ENCODE peak calls at places on chromosomes 7 and 10, in six cellular contexts. P, V, S, G, D and Q are unnamed samples.

GRCh38 chr7:90469554-90469953 is at the start of gene PTTG1IP2:
- DNase-seq in P (no peak), V (no peak), S (no peak), G (no peak), D (no peak), Q (no peak)

GRCh38 chr7:20798694-20799121 is 12.0 kb upstream of the SP8 start:
- DNase-seq in P (no peak), V (no peak), S (no peak), G (no peak), D (no peak), Q (no peak)

GRCh38 chr7:115087437-115087836 is 165.5 kb downstream of the MDFIC start:
- DNase-seq in P (no peak), V (peak), S (no peak), G (peak), D (peak), Q (peak)

GRCh38 chr7:47266131-47266706 is 315.7 kb downstream of the TNS3 start:
- DNase-seq in P (peak), V (peak), S (peak), G (peak), D (peak), Q (peak)

GRCh38 chr7:140281255-140281654 is 104.5 kb upstream of the KDM7A start:
- DNase-seq in P (no peak), V (no peak), S (no peak), G (no peak), D (no peak), Q (no peak)

GRCh38 chr10:33258951-33259350 is 75.5 kb downstream of the NRP1 start:
- DNase-seq in P (no peak), V (no peak), S (no peak), G (peak), D (no peak), Q (peak)

GRCh38 chr10:129971381-129972144 is 7.5 kb upstream of the EBF3 start:
- DNase-seq in P (peak), V (peak), S (peak), G (no peak), D (peak), Q (peak)

GRCh38 chr10:82866424-82867020 is 991.5 kb downstream of the NRG3 start:
- DNase-seq in P (no peak), V (no peak), S (no peak), G (peak), D (no peak), Q (no peak)

GRCh38 chr10:12045610-12046009 is 3.0 kb upstream of the UPF2 start:
- DNase-seq in P (no peak), V (no peak), S (no peak), G (no peak), D (no peak), Q (no peak)

GRCh38 chr7:111014074-111014473 is 76.9 kb upstream of the LRRN3 start:
- DNase-seq in P (no peak), V (no peak), S (no peak), G (no peak), D (no peak), Q (no peak)

GRCh38 chr7:44132039-44132438 is 8.7 kb upstream of the POLD2 start:
- DNase-seq in P (no peak), V (no peak), S (no peak), G (no peak), D (no peak), Q (no peak)

GRCh38 chr7:1848911-1849311 is 178.8 kb downstream of the ELFN1 start:
- DNase-seq in P (no peak), V (no peak), S (peak), G (no peak), D (no peak), Q (no peak)

GRCh38 chr10:103706760-103707159 is 148.6 kb downstream of the SH3PXD2A start:
- DNase-seq in P (no peak), V (no peak), S (no peak), G (no peak), D (no peak), Q (no peak)

GRCh38 chr7:93889261-93889660 is 1.3 kb downstream of the TFPI2 start:
- DNase-seq in P (no peak), V (no peak), S (no peak), G (peak), D (no peak), Q (peak)

GRCh38 chr10:99921948-99922347 is 87.8 kb downstream of the DNMBP start:
- DNase-seq in P (no peak), V (no peak), S (no peak), G (peak), D (no peak), Q (peak)

GRCh38 chr10:17740668-17741067 is 11.3 kb upstream of the TMEM236 start:
- DNase-seq in P (no peak), V (no peak), S (no peak), G (no peak), D (no peak), Q (no peak)

GRCh38 chr7:2953099-2953498 is 90.6 kb downstream of the CARD11 start:
- DNase-seq in P (no peak), V (no peak), S (no peak), G (peak), D (no peak), Q (peak)

GRCh38 chr10:103658049-103658577 is 164.6 kb downstream of the NEURL1 start:
- DNase-seq in P (no peak), V (peak), S (no peak), G (peak), D (no peak), Q (no peak)

GRCh38 chr10:103254538-103255325 is 9.0 kb downstream of the RPEL1 start:
- DNase-seq in P (no peak), V (no peak), S (no peak), G (peak), D (no peak), Q (peak)

GRCh38 chr10:74419491-74420466 is 268.8 kb downstream of the ADK start:
- DNase-seq in P (peak), V (no peak), S (no peak), G (peak), D (peak), Q (peak)

GRCh38 chr10:24505759-24506158 is 217.9 kb downstream of the ARHGAP21 start:
- DNase-seq in P (no peak), V (no peak), S (no peak), G (no peak), D (no peak), Q (no peak)

GRCh38 chr10:100710151-100710871 is 35.1 kb upstream of the PAX2 start:
- DNase-seq in P (no peak), V (no peak), S (peak), G (no peak), D (no peak), Q (no peak)

GRCh38 chr10:130350996-130351395 is 214.8 kb downstream of the GLRX3 start:
- DNase-seq in P (no peak), V (no peak), S (peak), G (no peak), D (no peak), Q (no peak)

GRCh38 chr7:143172354-143172753 is 10.9 kb upstream of the TAS2R39 start:
- DNase-seq in P (no peak), V (no peak), S (no peak), G (peak), D (peak), Q (peak)

DNA sequence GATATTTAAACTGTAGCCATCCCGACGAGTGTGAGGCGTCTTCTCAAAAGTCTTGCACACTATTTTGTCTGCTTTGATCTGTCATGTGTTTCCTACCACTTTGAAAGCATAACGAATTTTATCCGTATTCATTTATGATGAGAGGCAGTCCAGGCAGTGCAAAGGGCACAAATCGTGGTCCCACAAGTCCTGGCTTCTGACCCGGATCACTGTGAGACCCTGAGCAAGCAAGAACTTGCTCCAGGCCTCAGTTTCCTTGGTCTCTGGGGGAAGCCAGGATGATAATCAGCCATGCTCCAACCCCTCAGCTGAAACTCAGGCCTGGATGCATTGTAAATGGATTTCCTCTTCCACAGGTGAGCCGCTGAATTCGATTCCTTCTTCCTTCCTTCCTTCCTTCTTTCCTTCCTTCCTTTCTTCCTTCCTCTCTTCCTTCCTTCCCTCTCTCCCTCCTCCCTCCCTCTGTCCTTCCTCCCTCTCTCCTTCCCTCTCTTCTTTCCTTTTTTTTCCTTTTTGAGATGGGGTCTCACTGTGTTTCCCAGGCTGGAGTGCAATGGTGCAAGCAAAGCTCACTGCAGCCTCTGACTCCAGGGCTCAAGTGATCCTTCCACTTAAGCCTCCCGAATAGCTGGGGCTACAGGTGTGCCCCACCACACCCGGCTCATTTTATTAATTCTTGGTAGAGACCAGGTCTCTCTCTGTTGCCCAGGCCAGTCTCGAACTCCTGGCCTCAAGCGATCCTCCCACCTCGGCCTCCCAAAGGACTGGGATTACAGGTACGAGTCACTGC is 18.4 kb upstream of the ZKSCAN1 start:
- DNase-seq in P (no peak), V (no peak), S (peak), G (no peak), D (no peak), Q (no peak)
- TF ChIP-seq CTCF in P (no peak), V (no peak), S (no peak), G (no peak), D (no peak), Q (no peak)

GRCh38 chr7:23546897-23547572 is 15.3 kb upstream of the TRA2A start:
- DNase-seq in P (peak), V (peak), S (peak), G (peak), D (peak), Q (peak)

GRCh38 chr7:23545493-23545892 is 13.7 kb upstream of the TRA2A start:
- DNase-seq in P (no peak), V (no peak), S (no peak), G (no peak), D (no peak), Q (no peak)

GRCh38 chr7:23547662-23548061 is 15.9 kb upstream of the TRA2A start:
- DNase-seq in P (no peak), V (no peak), S (no peak), G (no peak), D (no peak), Q (no peak)

GRCh38 chr7:23542752-23543151 is 11.0 kb upstream of the TRA2A start:
- DNase-seq in P (no peak), V (no peak), S (no peak), G (no peak), D (no peak), Q (no peak)

DNA sequence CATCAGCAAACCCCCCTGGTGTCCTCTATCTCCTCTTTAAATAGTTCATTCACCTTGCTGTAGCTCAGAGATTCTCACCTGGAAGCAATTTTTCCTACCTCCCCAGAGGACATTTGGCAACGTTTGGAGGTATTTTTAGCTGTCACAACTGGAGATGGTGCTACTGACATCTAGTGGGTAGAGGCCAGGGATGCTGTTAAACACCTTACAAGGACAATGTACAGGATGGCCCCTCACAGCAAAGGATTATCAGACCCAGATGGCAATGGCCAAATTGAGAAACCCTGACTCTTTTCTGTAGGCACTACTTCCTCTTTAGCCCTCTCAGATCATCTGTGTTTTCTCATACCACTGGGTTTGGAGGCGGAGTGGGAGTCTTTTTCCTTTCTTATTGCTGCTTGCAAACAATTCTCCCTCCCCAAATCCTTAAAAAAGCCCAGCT is 13.2 kb upstream of the TRA2A start:
- DNase-seq in P (peak), V (peak), S (no peak), G (peak), D (peak), Q (peak)
- TF ChIP-seq CTCF in P (peak), V (peak), S (no peak), G (peak), D (peak), Q (peak)

GRCh38 chr7:149701495-149702240 is 71.7 kb downstream of the ZNF467 start:
- DNase-seq in P (no peak), V (no peak), S (peak), G (no peak), D (no peak), Q (no peak)

GRCh38 chr7:149708026-149708425 is 65.4 kb downstream of the ZNF467 start:
- DNase-seq in P (no peak), V (no peak), S (peak), G (no peak), D (no peak), Q (no peak)

GRCh38 chr7:149707448-149707886 is 65.9 kb downstream of the ZNF467 start:
- DNase-seq in P (no peak), V (peak), S (no peak), G (peak), D (no peak), Q (no peak)

GRCh38 chr7:149706398-149706797 is 67.0 kb downstream of the ZNF467 start:
- DNase-seq in P (no peak), V (no peak), S (peak), G (no peak), D (no peak), Q (no peak)

GRCh38 chr7:149704507-149704906 is 68.9 kb downstream of the ZNF467 start:
- DNase-seq in P (no peak), V (no peak), S (no peak), G (no peak), D (no peak), Q (no peak)
- TF ChIP-seq CTCF in P (no peak), V (no peak), S (no peak), G (no peak), D (no peak), Q (no peak)

DNA sequence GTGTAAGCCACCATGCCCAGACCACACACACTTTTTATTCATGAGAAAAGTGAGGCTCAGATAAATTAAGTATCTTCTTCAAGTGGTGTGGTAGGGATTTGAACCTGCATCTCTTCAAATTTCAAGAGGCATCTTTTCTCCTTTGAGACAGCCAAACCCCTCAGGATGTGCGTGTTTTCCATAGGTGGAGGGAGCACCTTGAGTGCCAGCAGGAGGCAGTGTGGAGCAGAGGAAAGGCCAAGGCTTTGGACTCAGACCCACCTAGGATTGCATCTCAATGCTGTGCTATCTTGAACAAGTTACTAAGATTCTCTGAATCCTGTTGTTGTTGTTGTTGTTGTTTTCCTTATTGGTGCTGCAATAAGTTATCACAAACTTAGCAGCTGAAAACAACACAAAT is 40.2 kb upstream of the MYL10 start:
- DNase-seq in P (no peak), V (no peak), S (no peak), G (no peak), D (no peak), Q (no peak)
- TF ChIP-seq CTCF in P (no peak), V (peak), S (no peak), G (peak), D (no peak), Q (no peak)

GRCh38 chr10:91409069-91409868 is 875 bp upstream of the HECTD2 start:
- DNase-seq in P (peak), V (peak), S (no peak), G (peak), D (peak), Q (peak)
- TF ChIP-seq CTCF in P (no peak), V (no peak), S (no peak), G (no peak), D (no peak), Q (no peak)

GRCh38 chr7:16432425-16432731 is 11.0 kb upstream of the CRPPA start:
- DNase-seq in P (no peak), V (no peak), S (no peak), G (no peak), D (no peak), Q (no peak)

GRCh38 chr7:16428672-16429071 is 7.3 kb upstream of the CRPPA start:
- DNase-seq in P (no peak), V (no peak), S (no peak), G (no peak), D (peak), Q (no peak)

GRCh38 chr7:16433568-16434122 is 12.3 kb upstream of the CRPPA start:
- DNase-seq in P (no peak), V (no peak), S (no peak), G (no peak), D (no peak), Q (no peak)

GRCh38 chr7:16430133-16430532 is 8.8 kb upstream of the CRPPA start:
- DNase-seq in P (no peak), V (no peak), S (no peak), G (peak), D (no peak), Q (peak)

GRCh38 chr7:16431646-16432424 is 10.5 kb upstream of the CRPPA start:
- DNase-seq in P (peak), V (peak), S (no peak), G (peak), D (peak), Q (peak)
- TF ChIP-seq CTCF in P (peak), V (peak), S (no peak), G (peak), D (no peak), Q (peak)

DNA sequence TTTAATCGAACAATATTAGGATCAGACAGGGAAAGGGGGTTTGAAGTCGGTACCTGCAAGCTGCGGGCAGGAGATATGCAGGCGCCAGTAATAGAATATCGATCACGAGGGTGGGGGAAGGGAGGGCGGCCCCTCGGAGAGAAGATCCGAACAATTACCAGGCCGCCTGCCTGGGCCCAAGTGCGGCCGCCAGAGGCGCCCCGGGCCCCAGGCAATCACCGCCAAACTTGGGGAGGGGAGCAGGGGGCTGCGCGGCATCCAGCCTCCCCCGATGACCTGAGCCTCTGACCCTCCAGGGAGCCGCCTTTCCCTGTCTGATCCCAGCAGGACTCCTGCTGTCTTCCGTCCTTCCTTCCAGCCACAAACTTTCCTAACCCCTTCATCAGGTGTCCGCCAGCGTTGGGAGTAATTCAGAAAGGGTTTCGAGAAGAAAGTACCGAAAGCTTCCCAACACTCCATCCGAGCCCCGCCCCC is 1.1 kb downstream of the NKX1-2 start:
- DNase-seq in P (no peak), V (no peak), S (no peak), G (no peak), D (no peak), Q (no peak)
- TF ChIP-seq CTCF in P (no peak), V (no peak), S (no peak), G (no peak), D (no peak), Q (no peak)

GRCh38 chr7:117010375-117011133 is 57.3 kb downstream of the ST7 start:
- DNase-seq in P (peak), V (no peak), S (no peak), G (peak), D (no peak), Q (no peak)

GRCh38 chr7:117009705-117010361 is 56.5 kb downstream of the ST7 start:
- DNase-seq in P (no peak), V (no peak), S (no peak), G (no peak), D (no peak), Q (no peak)

GRCh38 chr7:117014099-117014656 is 60.9 kb downstream of the ST7 start:
- DNase-seq in P (no peak), V (no peak), S (no peak), G (no peak), D (no peak), Q (no peak)

GRCh38 chr7:117012284-117013174 is 59.2 kb downstream of the ST7 start:
- DNase-seq in P (peak), V (peak), S (no peak), G (peak), D (no peak), Q (peak)

DNA sequence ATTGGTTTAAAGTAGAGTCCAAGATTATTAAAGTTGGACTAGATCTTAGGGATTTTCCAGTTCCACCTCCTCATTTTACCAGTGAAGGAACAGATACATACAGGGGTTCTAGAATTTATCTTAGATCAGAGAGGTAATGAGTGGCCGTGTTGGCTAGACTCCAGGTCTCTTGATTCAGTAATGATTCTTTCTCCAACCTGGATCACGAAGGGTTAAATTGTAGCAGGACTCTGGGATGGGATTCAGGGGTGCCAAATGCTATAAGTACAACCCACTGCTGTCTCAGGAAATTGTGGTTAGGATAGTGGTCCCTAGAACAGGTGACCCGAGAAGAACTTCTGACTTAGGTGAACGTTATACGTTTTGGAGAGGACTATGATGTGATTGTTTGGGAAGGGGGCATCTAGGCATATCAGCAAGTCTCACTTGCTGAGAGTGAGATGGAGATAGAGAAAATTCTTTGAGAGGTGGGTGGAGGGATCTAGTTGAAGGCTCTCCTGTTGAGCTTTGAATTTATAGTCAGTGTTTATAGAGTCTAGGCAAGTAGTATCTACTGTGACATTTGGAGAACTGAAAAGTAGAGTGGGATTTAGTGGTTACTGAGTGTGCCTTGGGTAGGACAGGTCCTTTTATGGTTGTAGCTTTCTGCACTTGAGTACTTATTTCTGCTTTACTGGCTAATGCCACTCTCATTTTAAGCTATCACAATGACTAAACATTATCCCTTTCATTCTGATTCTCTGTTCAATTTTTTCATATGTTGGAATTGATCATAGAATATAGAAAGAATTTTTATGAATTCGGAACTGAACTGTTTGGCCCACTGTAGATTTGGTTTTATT is 58.3 kb downstream of the ST7 start:
- DNase-seq in P (peak), V (no peak), S (no peak), G (no peak), D (no peak), Q (no peak)
- TF ChIP-seq CTCF in P (no peak), V (no peak), S (no peak), G (no peak), D (no peak), Q (no peak)